ENCODE peak calls at places on chromosomes 2 and 18, in ten cellular contexts. J is CD8-positive, alpha-beta T cell; C is NCI-H1092 treated with DMSO at 0.1 percent for 48 hours; K is stimulated activated naive CD8-positive, alpha-beta T cell treated with anti-CD3 and anti-CD28 coated beads, Interleukin-15, Interleukin-2, amounts not matched to agents 100 U/mL and 50 U/mL, for 24 hours; S is CD8-positive, alpha-beta memory T cell; O is WTC11; N is HFFc6; X is adrenal gland; M is NCI-H2081; G is EL. H is an unnamed sample.

GRCh38 chr2:97770450-97770849 is 57.1 kb downstream of the ZAP70 start:
- DNase-seq in J (no peak), C (no peak), K (no peak), S (no peak), O (no peak), N (no peak), X (no peak), M (no peak), G (no peak), H (no peak)

GRCh38 chr2:192243488-192243887 is 48.8 kb upstream of the TMEFF2 start:
- DNase-seq in J (no peak), C (no peak), K (no peak), S (no peak), O (no peak), N (peak), X (no peak), M (no peak), G (peak), H (no peak)

GRCh38 chr18:67354091-67354490 is 162.4 kb downstream of the DSEL start:
- DNase-seq in J (no peak), C (no peak), K (no peak), S (no peak), O (no peak), N (no peak), X (no peak), M (no peak), G (no peak), H (no peak)

GRCh38 chr2:136284226-136285119 is 166.5 kb upstream of the CXCR4 start:
- DNase-seq in J (no peak), C (no peak), K (no peak), S (no peak), O (no peak), N (no peak), X (no peak), M (no peak), G (no peak), H (no peak)

GRCh38 chr18:73852789-73853188 is 294.8 kb downstream of the FBXO15 start:
- DNase-seq in J (no peak), C (no peak), K (no peak), S (no peak), O (no peak), N (no peak), X (no peak), M (no peak), G (no peak), H (no peak)

GRCh38 chr2:236571161-236571560 is 1.5 kb downstream of the ACKR3 start:
- DNase-seq in J (no peak), C (no peak), K (no peak), S (no peak), O (no peak), N (no peak), X (no peak), M (no peak), G (no peak), H (no peak)

GRCh38 chr18:21914739-21915319 is 174.2 kb downstream of the MIB1 start:
- DNase-seq in J (no peak), C (peak), K (no peak), S (no peak), O (peak), N (peak), X (peak), M (peak), G (peak), H (no peak)

GRCh38 chr2:239751719-239752355 is 273.3 kb downstream of the NDUFA10 start:
- DNase-seq in J (peak), C (no peak), K (peak), S (no peak), O (no peak), N (no peak), X (peak), M (no peak), G (no peak), H (no peak)

GRCh38 chr2:201639205-201639604 is 4.1 kb downstream of the TMEM237 start:
- DNase-seq in J (no peak), C (no peak), K (no peak), S (no peak), O (no peak), N (no peak), X (no peak), M (no peak), G (peak), H (no peak)

GRCh38 chr2:239734436-239735005 is 290.6 kb downstream of the NDUFA10 start:
- DNase-seq in J (no peak), C (no peak), K (no peak), S (no peak), O (no peak), N (no peak), X (no peak), M (no peak), G (no peak), H (no peak)

GRCh38 chr2:28096421-28096820 is 205.9 kb downstream of the BABAM2 start:
- DNase-seq in J (no peak), C (no peak), K (no peak), S (no peak), O (no peak), N (no peak), X (no peak), M (no peak), G (peak), H (no peak)

GRCh38 chr2:202387608-202388342 is 11.6 kb downstream of the BMPR2 start:
- DNase-seq in J (no peak), C (no peak), K (no peak), S (no peak), O (no peak), N (no peak), X (no peak), M (no peak), G (no peak), H (no peak)

GRCh38 chr2:67169417-67170140 is 227.6 kb upstream of the ETAA1 start:
- DNase-seq in J (no peak), C (no peak), K (no peak), S (no peak), O (no peak), N (peak), X (no peak), M (no peak), G (peak), H (no peak)

GRCh38 chr18:62325806-62326645 is 916 bp downstream of the TNFRSF11A start:
- DNase-seq in J (peak), C (peak), K (peak), S (peak), O (no peak), N (no peak), X (no peak), M (no peak), G (peak), H (no peak)

GRCh38 chr2:239739206-239739605 is 285.9 kb downstream of the NDUFA10 start:
- DNase-seq in J (no peak), C (no peak), K (no peak), S (no peak), O (no peak), N (no peak), X (no peak), M (no peak), G (no peak), H (no peak)

GRCh38 chr2:45892236-45892701 is 240.8 kb downstream of the PRKCE start:
- DNase-seq in J (no peak), C (peak), K (no peak), S (no peak), O (no peak), N (no peak), X (no peak), M (no peak), G (no peak), H (no peak)

GRCh38 chr18:55249572-55249971 is 290.3 kb upstream of the CCDC68 start:
- DNase-seq in J (no peak), C (no peak), K (no peak), S (no peak), O (no peak), N (no peak), X (no peak), M (no peak), G (no peak), H (no peak)

GRCh38 chr2:67997528-67998267 is 65.1 kb downstream of the C1D start:
- DNase-seq in J (no peak), C (no peak), K (no peak), S (no peak), O (no peak), N (peak), X (no peak), M (no peak), G (peak), H (no peak)

GRCh38 chr18:77208969-77209368 is 40.7 kb upstream of the GALR1 start:
- DNase-seq in J (no peak), C (no peak), K (peak), S (peak), O (no peak), N (peak), X (peak), M (no peak), G (peak), H (no peak)

GRCh38 chr2:148719195-148719749 is 74.7 kb downstream of the EPC2 start:
- DNase-seq in J (no peak), C (no peak), K (no peak), S (no peak), O (no peak), N (no peak), X (no peak), M (no peak), G (no peak), H (no peak)

GRCh38 chr2:190547914-190548313 is 13.4 kb upstream of the NEMP2 start:
- DNase-seq in J (no peak), C (no peak), K (no peak), S (no peak), O (no peak), N (no peak), X (no peak), M (no peak), G (no peak), H (no peak)

GRCh38 chr2:28407976-28408690 is 15.5 kb downstream of the FOSL2 start:
- DNase-seq in J (no peak), C (no peak), K (no peak), S (no peak), O (no peak), N (no peak), X (peak), M (no peak), G (peak), H (no peak)

GRCh38 chr2:154556607-154557006 is 141.9 kb upstream of the KCNJ3 start:
- DNase-seq in J (no peak), C (no peak), K (no peak), S (no peak), O (no peak), N (no peak), X (no peak), M (no peak), G (no peak), H (no peak)

GRCh38 chr2:165436559-165436958 is 32.9 kb upstream of the CSRNP3 start:
- DNase-seq in J (no peak), C (no peak), K (no peak), S (no peak), O (no peak), N (no peak), X (no peak), M (no peak), G (no peak), H (no peak)

GRCh38 chr2:99261242-99261641 is 5.8 kb upstream of the LYG2 start:
- DNase-seq in J (no peak), C (no peak), K (no peak), S (no peak), O (no peak), N (no peak), X (no peak), M (no peak), G (no peak), H (no peak)

GRCh38 chr2:208466133-208466919 is 59.7 kb downstream of the PTH2R start:
- DNase-seq in J (no peak), C (peak), K (peak), S (no peak), O (peak), N (no peak), X (peak), M (peak), G (peak), H (peak)

GRCh38 chr2:16014041-16014787 is 73.9 kb downstream of the MYCN start:
- DNase-seq in J (no peak), C (peak), K (no peak), S (no peak), O (no peak), N (no peak), X (no peak), M (no peak), G (no peak), H (no peak)

GRCh38 chr2:275457-275856 is 10.7 kb downstream of the ACP1 start:
- DNase-seq in J (no peak), C (no peak), K (no peak), S (no peak), O (no peak), N (no peak), X (no peak), M (no peak), G (no peak), H (no peak)

GRCh38 chr2:163213699-163214098 is 375.1 kb upstream of the KCNH7 start:
- DNase-seq in J (no peak), C (no peak), K (no peak), S (no peak), O (no peak), N (no peak), X (no peak), M (no peak), G (peak), H (no peak)

GRCh38 chr2:126761981-126762878 is 106.3 kb downstream of the GYPC start:
- DNase-seq in J (peak), C (no peak), K (peak), S (peak), O (no peak), N (no peak), X (peak), M (no peak), G (no peak), H (no peak)

GRCh38 chr2:120177973-120178372 is 45.2 kb downstream of the TMEM185B start:
- DNase-seq in J (no peak), C (no peak), K (peak), S (no peak), O (no peak), N (no peak), X (no peak), M (no peak), G (no peak), H (no peak)

GRCh38 chr2:10179422-10179821 is 56.9 kb downstream of the RRM2 start:
- DNase-seq in J (no peak), C (no peak), K (no peak), S (no peak), O (no peak), N (peak), X (no peak), M (no peak), G (no peak), H (no peak)

GRCh38 chr2:15923597-15923996 is 16.8 kb upstream of the MYCN start:
- DNase-seq in J (no peak), C (no peak), K (no peak), S (no peak), O (no peak), N (no peak), X (no peak), M (no peak), G (no peak), H (no peak)

GRCh38 chr2:3635171-3636008 is 22.6 kb upstream of the ALLC start:
- DNase-seq in J (no peak), C (no peak), K (no peak), S (no peak), O (peak), N (no peak), X (peak), M (no peak), G (peak), H (no peak)